ENCODE peak calls at places on chromosomes 12 and 14, in six cellular contexts. C is heart left ventricle, T is psoas muscle, E is HFFc6, M is MCF 10A, J is glutamatergic neuron. Y is an unnamed sample.

GRCh38 chr12:51730745-51731144 is 117.8 kb downstream of the FIGNL2 start:
- DNase-seq in C (no peak), T (no peak), E (no peak), M (no peak), J (no peak), Y (no peak)

GRCh38 chr14:30906752-30907658 is 32.6 kb downstream of the COCH start:
- DNase-seq in C (no peak), T (no peak), E (no peak), M (peak; percentile 27), J (no peak), Y (no peak)

GRCh38 chr12:30719060-30719459 is 23.4 kb upstream of the IPO8 start:
- DNase-seq in C (no peak), T (no peak), E (peak; percentile 88), M (peak; percentile 7), J (no peak), Y (no peak)

GRCh38 chr12:116430911-116431565 is 128.1 kb upstream of the MAP1LC3B2 start:
- DNase-seq in C (no peak), T (no peak), E (no peak), M (no peak), J (no peak), Y (no peak)

GRCh38 chr14:67575684-67576083 is 24.4 kb downstream of the PIGH start:
- DNase-seq in C (no peak), T (no peak), E (no peak), M (no peak), J (no peak), Y (no peak)

GRCh38 chr14:21136024-21136423 is 19.8 kb downstream of the OR5AU1 start:
- DNase-seq in C (no peak), T (no peak), E (no peak), M (peak; percentile 16), J (no peak), Y (no peak)

GRCh38 chr12:6284273-6284672 is 26.2 kb upstream of the PLEKHG6 start:
- DNase-seq in C (no peak), T (no peak), E (no peak), M (no peak), J (no peak), Y (no peak)

GRCh38 chr12:49013403-49013802 is 5.2 kb downstream of the PRKAG1 start:
- DNase-seq in C (peak; percentile 15), T (no peak), E (no peak), M (no peak), J (no peak), Y (no peak)

GRCh38 chr14:20667957-20668356 is 16.4 kb upstream of the RNASE4 start:
- DNase-seq in C (no peak), T (no peak), E (no peak), M (no peak), J (no peak), Y (no peak)

GRCh38 chr12:119988440-119988787 is 622 bp upstream of the BICDL1 start:
- DNase-seq in C (no peak), T (no peak), E (peak; percentile 29), M (no peak), J (no peak), Y (no peak)
- TF ChIP-seq CTCF in C (no peak), T (no peak), E (peak; percentile 44), M (peak; percentile 35), J (no peak), Y (no peak)

DNA sequence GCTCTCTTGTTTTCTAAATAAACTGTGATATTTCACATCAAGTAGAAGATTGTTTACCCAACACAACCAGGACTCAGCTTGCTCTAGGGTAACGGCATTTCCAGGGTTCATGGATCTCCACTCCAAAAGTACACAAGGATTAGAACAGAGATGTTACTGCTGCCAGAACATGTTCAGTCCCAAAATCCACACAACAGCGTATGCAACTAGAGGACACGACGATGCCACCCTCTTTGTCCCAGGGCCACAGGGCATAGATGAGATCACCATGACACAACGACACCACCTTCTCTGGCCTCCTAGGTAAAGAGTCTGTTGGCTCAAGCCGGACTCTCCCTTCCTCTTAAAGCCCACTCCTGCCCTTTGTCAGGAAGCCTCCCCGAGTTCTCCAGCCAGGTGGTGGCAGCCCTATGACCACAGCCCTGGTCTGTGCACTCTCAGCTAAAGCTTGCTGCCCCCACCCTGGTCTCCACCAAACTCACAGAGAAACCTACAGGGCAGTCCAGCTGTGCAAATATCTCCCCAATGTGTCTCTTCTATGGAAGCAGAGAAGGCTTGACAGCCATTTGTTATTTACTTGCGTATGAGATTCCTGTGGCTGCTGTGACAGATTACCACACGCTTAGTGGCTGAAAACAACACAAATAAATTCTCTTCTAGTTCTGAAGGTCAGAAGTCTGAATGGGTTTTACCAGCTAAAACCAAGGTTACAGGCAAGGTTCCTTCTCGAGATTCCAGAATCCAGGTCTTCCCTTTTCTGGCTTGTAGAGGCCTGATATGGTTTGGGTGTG is 10.3 kb downstream of the CLMN start:
- DNase-seq in C (no peak), T (no peak), E (no peak), M (no peak), J (no peak), Y (no peak)
- TF ChIP-seq CTCF in C (no peak), T (no peak), E (no peak), M (no peak), J (no peak), Y (no peak)

GRCh38 chr14:103002578-103003350 is 54.6 kb downstream of the CDC42BPB start:
- DNase-seq in C (no peak), T (no peak), E (no peak), M (no peak), J (no peak), Y (no peak)
- TF ChIP-seq CTCF in C (no peak), T (no peak), E (peak; percentile 34), M (no peak), J (no peak), Y (no peak)

GRCh38 chr12:307406-307805 is 44.8 kb upstream of the SLC6A13 start:
- DNase-seq in C (no peak), T (no peak), E (no peak), M (no peak), J (no peak), Y (no peak)

GRCh38 chr12:308511-308910 is 45.9 kb upstream of the SLC6A13 start:
- DNase-seq in C (no peak), T (no peak), E (no peak), M (no peak), J (no peak), Y (no peak)

DNA sequence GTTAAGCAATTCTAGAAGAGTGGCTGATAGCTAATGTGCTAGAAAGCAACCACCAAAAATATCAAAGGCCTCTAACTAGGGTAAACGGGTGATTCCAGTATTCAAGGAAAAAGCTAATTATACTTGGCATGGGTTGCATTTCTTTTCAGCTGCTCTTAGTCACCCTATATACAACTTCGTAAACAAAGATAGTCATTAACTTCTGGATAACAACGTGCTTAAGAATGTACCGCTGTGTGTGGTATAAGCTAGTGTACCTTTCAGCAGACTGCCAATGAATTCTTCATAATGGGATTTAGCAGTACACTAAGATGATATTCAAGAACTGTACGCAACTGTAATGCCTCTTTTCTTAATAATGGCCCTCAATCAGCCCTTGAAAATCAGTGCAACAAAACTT is 42.2 kb upstream of the SLC6A13 start:
- DNase-seq in C (no peak), T (no peak), E (no peak), M (no peak), J (no peak), Y (no peak)
- TF ChIP-seq CTCF in C (no peak), T (no peak), E (no peak), M (no peak), J (no peak), Y (no peak)

GRCh38 chr14:106442857-106443256 is 916.5 kb downstream of the TMEM121 start:
- DNase-seq in C (no peak), T (no peak), E (no peak), M (peak; percentile 14), J (no peak), Y (no peak)
- TF ChIP-seq CTCF in C (no peak), T (no peak), E (no peak), M (peak; percentile 9), J (no peak), Y (no peak)